ENCODE peak calls at places on chromosomes 16 and 17, in eight cellular contexts. F is HepG2, B is NB4, I is H1, S is HCT116, W is A549, H is K562, G is GM12878. J is an unnamed sample.

GRCh38 chr17:2692781-2693135 is 18.8 kb downstream of the CLUH start:
- DNase-seq in S (no peak), H (no peak), I (no peak), G (no peak), F (no peak), B (no peak), W (no peak), J (no peak)

GRCh38 chr16:3646348-3646920 is 8.1 kb upstream of the DNASE1 start:
- DNase-seq in I (no peak), H (peak), F (peak), B (no peak), W (peak), S (peak), G (no peak), J (peak)

GRCh38 chr17:50861334-50861676 is 4.8 kb downstream of the TOB1 start:
- DNase-seq in G (no peak), W (no peak), B (no peak), I (no peak), S (no peak), F (no peak), H (no peak), J (no peak)

GRCh38 chr16:65769776-65770438 is 596.6 kb upstream of the CDH5 start:
- DNase-seq in S (no peak), I (no peak), W (no peak), G (no peak), H (peak), B (peak), F (no peak), J (peak)

GRCh38 chr17:57242148-57242547 is 14.2 kb upstream of the MSI2 start:
- DNase-seq in I (no peak), W (no peak), F (no peak), H (no peak), S (no peak), B (no peak), G (no peak), J (no peak)

GRCh38 chr16:6574146-6574545 is 758.5 kb upstream of the RBFOX1 start:
- DNase-seq in H (no peak), S (no peak), I (no peak), F (no peak), G (no peak), B (no peak), W (no peak), J (no peak)

GRCh38 chr17:40099627-40100418 is 566 bp downstream of the NR1D1 start:
- DNase-seq in W (no peak), H (no peak), I (no peak), B (peak), F (no peak), S (no peak), G (no peak), J (peak)

GRCh38 chr17:13885550-13885949 is 183.8 kb upstream of the COX10 start:
- DNase-seq in W (no peak), S (no peak), B (no peak), G (no peak), H (no peak), I (no peak), F (no peak), J (no peak)

GRCh38 chr16:729768-730665 is 3.1 kb downstream of the HAGHL start:
- DNase-seq in S (no peak), I (no peak), F (no peak), H (no peak), G (no peak), W (no peak), B (peak), J (no peak)

GRCh38 chr17:50593321-50593720 is 32.8 kb downstream of the CACNA1G start:
- DNase-seq in S (no peak), W (no peak), I (no peak), G (no peak), H (no peak), F (peak), B (no peak), J (no peak)

GRCh38 chr16:67208525-67208896 is 9.6 kb downstream of the ELMO3 start:
- DNase-seq in G (no peak), H (no peak), S (no peak), W (no peak), I (no peak), F (no peak), B (no peak), J (no peak)

GRCh38 chr17:57892820-57893595 is 43.2 kb upstream of the MRPS23 start:
- DNase-seq in I (no peak), F (peak), H (no peak), G (no peak), W (peak), S (peak), B (peak), J (peak)

GRCh38 chr17:67157732-67158639 is 87.0 kb downstream of the HELZ start:
- DNase-seq in F (peak), H (peak), W (peak), S (peak), I (no peak), B (peak), G (peak), J (peak)

GRCh38 chr16:89562027-89562599 is 1.6 kb downstream of the RPL13 start:
- DNase-seq in W (peak), H (no peak), I (no peak), F (no peak), G (no peak), B (peak), S (no peak), J (no peak)

GRCh38 chr17:3012926-3013581 is 50.4 kb downstream of the OR1D5 start:
- DNase-seq in I (peak), H (peak), G (peak), S (peak), F (peak), B (peak), W (peak), J (peak)

DNA sequence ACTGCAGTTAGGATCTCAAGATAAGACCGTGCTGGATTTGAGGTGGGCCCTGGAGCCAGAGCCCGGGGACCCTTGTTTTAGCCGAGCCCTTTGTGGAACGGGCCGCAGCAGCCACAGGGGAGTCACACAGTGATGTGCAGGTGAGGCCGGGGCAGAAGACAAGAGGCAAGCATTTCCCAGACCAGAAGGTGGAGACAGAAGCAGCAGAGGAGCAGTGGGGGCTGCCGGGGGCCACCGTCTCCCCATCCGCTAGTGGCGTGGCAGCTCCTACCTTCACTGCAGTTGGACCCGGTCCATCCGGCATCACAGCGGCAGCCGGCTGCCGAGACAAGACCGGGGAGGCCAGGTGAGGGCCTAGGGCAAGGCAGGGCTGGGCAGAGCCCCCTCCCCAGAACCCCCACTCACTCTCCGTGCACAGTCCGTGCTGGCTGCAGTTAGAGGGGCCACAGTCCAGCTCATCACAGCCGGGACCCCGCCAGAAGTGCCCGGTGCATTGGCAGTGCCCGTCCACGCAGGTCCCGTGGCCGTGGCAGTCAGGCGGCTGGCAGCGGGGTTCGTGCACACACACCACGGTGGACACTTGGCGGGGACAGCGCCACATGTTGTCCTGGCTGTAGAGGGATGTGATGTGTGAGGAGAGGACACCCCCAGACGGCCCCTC is 6.0 kb downstream of the NAGPA start:
- DNase-seq in F (no peak), B (no peak), G (no peak), I (no peak), S (no peak), W (no peak), H (no peak), J (no peak)
- TF ChIP-seq MAX in F (no peak), B (no peak), G (no peak), I (no peak), S (no peak), W (no peak), H (no peak), J (no peak)

GRCh38 chr16:14307623-14308356 is 236.7 kb downstream of the MRTFB start:
- DNase-seq in G (no peak), S (no peak), H (peak), F (no peak), I (no peak), W (peak), B (peak), J (no peak)
- TF ChIP-seq POLR2A in G (no peak), S (no peak), H (no peak), F (no peak), I (no peak), W (no peak), B (no peak), J (no peak)

DNA sequence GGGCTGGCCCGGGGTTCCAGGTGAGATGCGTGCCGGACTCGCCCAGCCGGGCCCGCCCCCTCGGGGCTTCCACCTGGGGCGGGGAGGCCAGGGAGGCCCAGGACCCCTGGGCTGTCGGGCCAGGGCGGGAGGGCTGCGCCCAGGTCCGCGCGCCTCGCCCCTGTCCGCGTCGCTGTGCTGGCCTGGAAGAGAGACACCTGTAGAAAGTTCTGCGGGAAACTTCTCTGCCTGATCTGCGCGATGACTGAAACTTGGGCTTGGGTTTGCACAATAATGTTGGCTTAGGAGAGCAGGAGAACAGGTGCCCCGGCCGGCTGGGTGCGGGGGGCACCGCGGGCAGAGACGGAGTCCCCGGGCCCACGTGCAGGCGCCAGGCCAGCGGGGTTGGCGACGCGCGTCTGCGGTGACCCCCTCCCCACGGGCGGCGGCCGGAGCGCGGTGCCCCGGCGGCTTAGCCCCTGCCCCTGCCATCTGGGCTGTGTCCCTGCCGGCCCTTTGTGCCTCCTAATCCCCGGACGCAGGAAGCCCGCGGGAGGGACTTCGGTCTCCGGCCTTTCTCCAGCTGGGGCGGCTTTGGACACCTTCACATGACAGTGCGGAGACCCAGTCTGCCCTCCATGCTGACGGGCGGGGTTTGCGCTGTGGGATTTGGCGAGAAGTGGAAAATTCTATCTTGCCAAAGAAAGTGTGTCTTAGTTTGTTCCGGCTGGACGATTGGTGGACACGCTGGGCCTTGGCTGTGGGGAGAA is 483 bp downstream of the LLGL2 start:
- DNase-seq in I (no peak), G (no peak), S (no peak), W (no peak), B (no peak), F (peak), H (no peak), J (no peak)
- TF ChIP-seq MAX in I (peak), G (no peak), S (peak), W (peak), B (no peak), F (peak), H (peak), J (no peak)

GRCh38 chr17:8166731-8167130 is 4.0 kb upstream of the VAMP2 start:
- DNase-seq in F (no peak), I (no peak), H (no peak), S (no peak), B (no peak), G (no peak), W (no peak), J (no peak)

GRCh38 chr17:8162997-8163977 is 539 bp upstream of the VAMP2 start:
- DNase-seq in I (peak), S (no peak), W (no peak), H (peak), F (no peak), G (no peak), B (no peak), J (peak)

GRCh38 chr17:8162232-8162996 is at the start of gene VAMP2:
- DNase-seq in I (no peak), B (peak), F (no peak), H (no peak), S (no peak), W (peak), G (no peak), J (peak)

GRCh38 chr17:8164815-8165131 is 2.0 kb upstream of the VAMP2 start:
- DNase-seq in F (no peak), G (no peak), H (no peak), W (no peak), S (no peak), I (no peak), B (no peak), J (no peak)

DNA sequence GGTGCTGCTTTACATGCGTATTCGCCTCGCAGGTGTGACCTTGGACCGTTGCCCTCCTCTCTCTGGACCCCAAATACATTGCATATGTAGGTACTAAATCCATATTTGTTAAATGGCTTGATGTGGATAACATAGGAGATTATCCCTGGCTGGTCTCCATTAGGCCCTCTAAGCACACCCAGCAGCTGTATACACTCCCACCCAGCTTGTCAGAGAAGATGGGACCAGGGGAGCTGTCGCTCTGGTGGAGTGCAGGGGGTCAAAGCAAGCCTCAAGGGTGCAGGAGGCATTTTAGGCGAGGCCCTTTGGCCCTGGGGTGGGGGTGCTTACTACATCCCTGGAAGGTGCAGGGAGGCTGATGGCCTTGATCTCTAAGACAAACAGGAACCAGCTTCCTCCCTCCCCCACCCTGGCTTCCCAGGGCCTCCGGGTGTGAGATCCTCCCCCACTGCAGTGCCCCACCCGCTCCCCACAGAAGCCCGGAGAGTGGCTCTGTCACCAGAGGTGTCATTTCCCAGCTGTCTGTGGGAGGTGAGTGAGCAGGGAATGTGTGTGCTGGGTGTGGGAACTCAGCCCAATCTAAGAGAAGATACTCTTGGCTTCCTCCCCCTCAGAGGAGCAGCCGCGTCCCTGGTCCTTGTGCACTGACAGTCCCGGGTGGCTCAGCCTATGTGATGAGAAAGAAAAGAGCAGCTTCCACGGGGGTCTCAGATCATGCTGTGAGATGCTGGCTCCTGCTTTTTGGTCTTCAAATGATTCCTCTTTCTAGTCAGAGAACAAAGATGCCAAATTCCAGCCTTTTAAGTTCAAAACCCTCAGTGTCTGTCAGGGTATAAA is 1.4 kb upstream of the VAMP2 start:
- DNase-seq in I (no peak), W (peak), H (peak), F (no peak), B (peak), S (no peak), G (no peak), J (no peak)
- TF ChIP-seq POLR2A in I (no peak), W (no peak), H (no peak), F (peak), B (no peak), S (no peak), G (no peak), J (no peak)

GRCh38 chr16:56294599-56294998 is 103.3 kb downstream of the GNAO1 start:
- DNase-seq in S (no peak), G (no peak), W (no peak), B (no peak), H (no peak), I (no peak), F (no peak), J (no peak)
- TF ChIP-seq MAX in S (no peak), G (no peak), W (no peak), B (no peak), H (no peak), I (no peak), F (no peak), J (no peak)

GRCh38 chr16:78353610-78354009 is 254.2 kb downstream of the WWOX start:
- DNase-seq in W (no peak), I (no peak), G (no peak), F (no peak), H (peak), B (no peak), S (no peak), J (peak)

GRCh38 chr16:78348886-78349285 is 249.4 kb downstream of the WWOX start:
- DNase-seq in S (no peak), H (no peak), F (no peak), I (no peak), G (no peak), W (no peak), B (no peak), J (no peak)

DNA sequence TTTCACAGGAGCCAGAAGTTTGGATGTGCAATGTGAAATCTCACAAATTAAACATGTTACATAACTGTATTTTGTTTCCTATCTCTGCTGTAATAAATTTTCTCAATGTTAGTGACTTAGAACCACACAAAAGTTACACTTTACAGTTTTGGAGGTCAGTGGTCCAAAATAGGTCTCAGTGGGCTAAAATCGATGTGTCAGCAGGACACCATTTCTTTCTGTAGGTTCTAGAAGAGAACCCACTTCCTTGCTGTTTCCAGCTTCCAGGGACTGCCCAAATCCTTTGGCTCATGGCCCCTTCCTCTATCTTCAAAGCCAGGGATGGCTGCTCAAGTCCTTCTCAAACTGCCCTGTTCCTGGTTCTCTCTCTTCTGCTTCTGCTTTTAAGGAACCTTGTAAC is 252.7 kb downstream of the WWOX start:
- DNase-seq in S (no peak), W (no peak), I (no peak), B (no peak), G (no peak), F (no peak), H (no peak), J (no peak)
- TF ChIP-seq POLR2A in S (no peak), W (no peak), I (no peak), B (no peak), G (no peak), F (no peak), H (no peak), J (no peak)

GRCh38 chr17:48102700-48103378 is 1.6 kb upstream of the CBX1 start:
- DNase-seq in I (no peak), H (no peak), F (peak), S (no peak), B (peak), W (peak), G (no peak), J (no peak)
- TF ChIP-seq MAX in I (no peak), H (no peak), F (no peak), S (no peak), B (no peak), W (no peak), G (no peak), J (no peak)

J was measured in endothelial cell of umbilical vein.